ENCODE peak calls at places on chromosomes 6 and 20, in five cellular contexts. R is uterus, H is IMR-90, U is adrenal gland, F is spleen. J is an unnamed sample.

GRCh38 chr6:169205176-169206160 is 48.2 kb downstream of the THBS2 start:
- DNase-seq in F (no peak), U (no peak), R (peak; percentile 72), H (peak; percentile 79), J (peak; percentile 65)

GRCh38 chr6:35378281-35378680 is 35.9 kb downstream of the PPARD start:
- DNase-seq in R (no peak), F (no peak), U (no peak), H (no peak), J (no peak)

GRCh38 chr6:159807150-159807859 is 7.2 kb downstream of the PNLDC1 start:
- DNase-seq in F (no peak), U (no peak), R (no peak), H (no peak), J (no peak)

GRCh38 chr20:1505871-1506270 is 14.7 kb upstream of the SIRPB2 start:
- DNase-seq in H (no peak), U (no peak), R (no peak), F (no peak), J (no peak)

GRCh38 chr6:41922154-41922553 is 855 bp downstream of the BYSL start:
- DNase-seq in F (no peak), R (no peak), U (no peak), H (no peak), J (no peak)

GRCh38 chr6:108203189-108204119 is 37.6 kb downstream of the NR2E1 start:
- DNase-seq in R (no peak), H (no peak), U (no peak), F (no peak), J (no peak)

GRCh38 chr6:139474145-139475108 is 100.0 kb upstream of the CITED2 start:
- DNase-seq in F (peak; percentile 48), R (no peak), H (peak; percentile 66), U (peak; percentile 33), J (peak; percentile 37)

GRCh38 chr20:23367770-23368169 is 5.8 kb downstream of the GZF1 start:
- DNase-seq in U (no peak), F (no peak), R (no peak), H (peak; percentile 57), J (no peak)

GRCh38 chr6:15962449-15962764 is 166.5 kb upstream of the MYLIP start:
- DNase-seq in H (peak; percentile 63), F (no peak), R (no peak), U (no peak), J (no peak)

GRCh38 chr20:15316556-15316955 is 979.1 kb upstream of the FLRT3 start:
- DNase-seq in U (no peak), F (no peak), R (no peak), H (no peak), J (no peak)
- H3K4me1 ChIP-seq in U (no peaks in the 10 kb centered on the region), F (no peaks in the 10 kb centered on the region), R (no peaks in the 10 kb centered on the region), H (no peaks in the 10 kb centered on the region), J (no peaks in the 10 kb centered on the region)

GRCh38 chr20:383889-384288 is 3.3 kb downstream of the TRIB3 start:
- DNase-seq in R (no peak), U (no peak), F (no peak), H (no peak), J (no peak)

GRCh38 chr20:382291-383115 is 1.9 kb downstream of the TRIB3 start:
- DNase-seq in U (peak; percentile 35), F (peak; percentile 82), H (no peak), R (no peak), J (no peak)

GRCh38 chr20:381581-382290 is 1.2 kb downstream of the TRIB3 start:
- DNase-seq in U (peak; percentile 78), R (peak; percentile 61), F (peak; percentile 96), H (peak; percentile 66), J (peak; percentile 42)

GRCh38 chr20:378961-379336 is 1.6 kb upstream of the TRIB3 start:
- DNase-seq in H (no peak), F (no peak), R (no peak), U (no peak), J (no peak)

GRCh38 chr20:380763-381580 is 412 bp downstream of the TRIB3 start:
- DNase-seq in U (peak; percentile 64), F (peak; percentile 93), R (peak; percentile 26), H (peak; percentile 57), J (peak; percentile 64)
- TF ChIP-seq POLR2A in U (no peak), F (no peak), R (no peak), H (peak; percentile 70), J (no peak)

DNA sequence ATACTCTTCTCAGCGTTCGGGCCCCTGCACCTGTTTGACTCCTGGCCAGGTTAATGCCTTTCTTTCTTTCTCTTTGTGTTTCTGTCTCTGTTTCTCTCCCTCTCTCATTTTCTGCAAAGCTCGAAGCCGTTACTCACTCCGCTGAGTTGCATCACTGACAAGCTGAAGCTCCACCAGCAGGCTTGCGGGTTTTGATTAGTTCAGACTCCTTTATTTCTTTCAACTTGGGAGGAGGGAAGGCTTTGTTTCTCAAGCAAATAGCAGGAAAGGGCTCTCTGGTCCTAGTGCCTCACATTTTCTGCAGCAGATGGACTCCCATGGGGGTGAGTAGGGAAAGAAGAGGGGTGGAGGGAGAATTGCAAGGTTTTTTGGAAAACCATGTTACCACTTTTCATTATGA is 135.6 kb upstream of the SUPT3H start:
- DNase-seq in U (no peak), H (no peak), F (no peak), R (no peak), J (no peak)
- H3K36me3 ChIP-seq in U (no peaks in the 10 kb centered on the region), H (peaks cover 2% of the 10 kb centered on the region), F (no peaks in the 10 kb centered on the region), R (no peaks in the 10 kb centered on the region), J (no peaks in the 10 kb centered on the region)

DNA sequence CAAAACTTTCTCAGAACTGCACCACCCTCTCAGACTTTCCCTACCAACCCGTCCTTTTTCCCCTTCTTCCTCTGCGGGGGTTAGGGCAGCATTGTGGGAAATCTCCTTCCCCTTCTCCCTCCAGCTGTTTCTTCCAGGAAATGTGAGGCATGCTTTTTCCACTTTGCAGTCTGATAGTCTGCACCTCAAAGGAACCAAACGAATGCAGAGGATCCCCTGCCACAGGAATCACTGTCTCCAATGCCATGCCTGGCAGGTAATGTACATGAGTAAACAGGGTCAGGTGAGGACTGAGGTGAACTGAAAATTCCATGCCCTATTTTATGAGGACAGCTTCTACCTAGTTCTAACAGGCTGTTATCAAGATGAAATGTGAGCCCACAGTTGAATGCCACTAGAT is 218.4 kb downstream of the BCAS1 start:
- DNase-seq in R (no peak), F (no peak), H (no peak), U (no peak), J (no peak)
- H3K4me1 ChIP-seq in R (no peaks in the 10 kb centered on the region), F (peaks cover 34% of the 10 kb centered on the region), H (no peaks in the 10 kb centered on the region), U (no peaks in the 10 kb centered on the region), J (no peaks in the 10 kb centered on the region)

DNA sequence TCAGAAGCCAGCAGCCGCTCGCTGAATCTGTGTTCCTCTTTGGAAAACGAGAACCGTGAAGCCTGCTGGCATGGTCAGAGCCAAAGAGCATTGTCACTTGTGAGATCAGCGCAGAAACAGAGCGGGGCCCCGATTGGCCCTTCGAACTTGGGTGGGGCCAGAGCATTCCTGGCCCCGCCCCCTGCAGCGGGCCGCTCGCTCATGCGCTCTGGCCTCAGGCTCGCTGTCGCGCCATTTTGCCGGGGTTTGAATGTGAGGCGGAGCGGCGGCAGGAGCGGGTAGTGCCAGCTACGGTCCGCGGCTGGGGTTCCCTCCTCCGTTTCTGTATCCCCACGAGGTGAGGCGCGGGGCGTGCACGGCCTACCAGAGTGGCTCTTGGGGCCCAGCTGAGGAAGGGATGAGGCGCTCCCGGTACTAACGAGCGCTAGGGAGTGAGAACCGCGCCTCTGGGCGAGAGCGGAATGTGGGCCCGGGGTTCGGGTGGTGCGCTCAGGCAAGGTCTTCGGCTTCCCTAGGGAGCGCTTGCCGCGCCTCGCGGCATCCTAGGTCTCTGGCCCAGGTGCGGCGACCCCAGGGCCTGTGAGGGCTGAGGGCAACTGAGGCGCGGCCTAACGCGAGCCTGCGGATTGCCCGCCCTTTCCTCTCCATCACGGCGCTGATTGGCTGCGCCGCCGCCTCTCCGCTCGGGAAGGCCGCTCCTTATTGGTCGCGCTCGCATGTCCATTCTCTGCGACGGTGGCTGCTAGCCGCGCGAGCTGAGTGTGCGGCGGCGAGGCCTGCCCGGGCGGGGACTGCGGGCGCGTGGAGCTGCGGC is at the start of gene CSE1L:
- DNase-seq in U (peak; percentile 96), F (peak; percentile 99), H (peak; percentile 94), R (peak; percentile 94), J (peak; percentile 95)
- TF ChIP-seq POLR2A in U (peak; percentile 46), F (peak; percentile 76), H (peak; percentile 66), R (no peak), J (peak; percentile 95)